ENCODE peak calls at places on chromosome 12, in seven cellular contexts. N is IMR-90, W is aorta, G is left lung, M is tibial artery, U is A549, X is hepatocyte. Z is an unnamed sample.

GRCh38 chr12:117836999-117837736 is 131.6 kb downstream of the KSR2 start:
- DNase-seq in N (peak; percentile 60), W (peak; percentile 92), G (peak; percentile 50), M (peak; percentile 71), U (peak; percentile 84), X (peak; percentile 86), Z (peak; percentile 86)

GRCh38 chr12:112836736-112837628 is 45.4 kb downstream of the RPH3A start:
- DNase-seq in N (no peak), W (no peak), G (no peak), M (no peak), U (no peak), X (no peak), Z (no peak)

GRCh38 chr12:30640392-30640791 is 55.3 kb downstream of the IPO8 start:
- DNase-seq in N (no peak), W (no peak), G (no peak), M (no peak), U (no peak), X (no peak), Z (no peak)

GRCh38 chr12:49983892-49984291 is 11.1 kb downstream of the AQP6 start:
- DNase-seq in N (peak; percentile 92), W (peak; percentile 27), G (no peak), M (no peak), U (no peak), X (peak; percentile 78), Z (peak; percentile 62)

GRCh38 chr12:55931317-55931779 is 386 bp downstream of the DGKA start:
- DNase-seq in N (no peak), W (no peak), G (no peak), M (peak; percentile 25), U (no peak), X (no peak), Z (no peak)

GRCh38 chr12:76866726-76867125 is 12.1 kb downstream of the CSRP2 start:
- DNase-seq in N (peak; percentile 77), W (no peak), G (no peak), M (no peak), U (no peak), X (peak; percentile 42), Z (no peak)

GRCh38 chr12:752673-753400 is 458 bp downstream of the WNK1 start:
- DNase-seq in N (peak; percentile 21), W (peak; percentile 89), G (peak; percentile 52), M (peak; percentile 59), U (peak; percentile 66), X (peak; percentile 87), Z (peak; percentile 59)

GRCh38 chr12:13839937-13840336 is 141.5 kb downstream of the GRIN2B start:
- DNase-seq in N (no peak), W (no peak), G (no peak), M (no peak), U (no peak), X (no peak), Z (no peak)

GRCh38 chr12:25276199-25276937 is 25.6 kb upstream of the KRAS start:
- DNase-seq in N (peak; percentile 98), W (no peak), G (no peak), M (no peak), U (peak; percentile 88), X (peak; percentile 85), Z (no peak)

GRCh38 chr12:122099280-122099749 is 20.8 kb downstream of the MLXIP start:
- DNase-seq in N (no peak), W (no peak), G (no peak), M (no peak), U (no peak), X (no peak), Z (no peak)

GRCh38 chr12:47679785-47680184 is 26.0 kb downstream of the RPAP3 start:
- DNase-seq in N (no peak), W (no peak), G (no peak), M (no peak), U (no peak), X (no peak), Z (no peak)

GRCh38 chr12:64780531-64781373 is 21.5 kb upstream of the GNS start:
- DNase-seq in N (no peak), W (peak; percentile 81), G (peak; percentile 67), M (no peak), U (peak; percentile 33), X (peak; percentile 61), Z (peak; percentile 52)

GRCh38 chr12:79366374-79366773 is 324.4 kb downstream of the PAWR start:
- DNase-seq in N (no peak), W (no peak), G (no peak), M (no peak), U (no peak), X (no peak), Z (peak; percentile 11)

GRCh38 chr12:64912501-64912900 is 88.1 kb downstream of the TBC1D30 start:
- DNase-seq in N (peak; percentile 40), W (peak; percentile 73), G (no peak), M (no peak), U (no peak), X (no peak), Z (no peak)

GRCh38 chr12:45536254-45536653 is 193.3 kb upstream of the ARID2 start:
- DNase-seq in N (no peak), W (no peak), G (no peak), M (no peak), U (no peak), X (no peak), Z (no peak)

GRCh38 chr12:110252716-110253115 is 28.3 kb upstream of the ATP2A2 start:
- DNase-seq in N (no peak), W (peak; percentile 74), G (no peak), M (no peak), U (no peak), X (no peak), Z (peak; percentile 92)

GRCh38 chr12:30794020-30794419 is 39.3 kb upstream of the CAPRIN2 start:
- DNase-seq in N (no peak), W (no peak), G (no peak), M (no peak), U (no peak), X (no peak), Z (peak; percentile 15)

GRCh38 chr12:90908465-90908864 is 46.5 kb downstream of the CCER1 start:
- DNase-seq in N (peak; percentile 83), W (no peak), G (no peak), M (no peak), U (peak; percentile 10), X (no peak), Z (no peak)

GRCh38 chr12:30811966-30812365 is 57.2 kb upstream of the CAPRIN2 start:
- DNase-seq in N (no peak), W (no peak), G (no peak), M (no peak), U (no peak), X (no peak), Z (no peak)

GRCh38 chr12:114917953-114918352 is 234.0 kb upstream of the TBX3 start:
- DNase-seq in N (no peak), W (no peak), G (no peak), M (no peak), U (no peak), X (no peak), Z (no peak)

GRCh38 chr12:119322324-119322723 is 12.2 kb upstream of the CCDC60 start:
- DNase-seq in N (no peak), W (no peak), G (no peak), M (no peak), U (no peak), X (peak; percentile 21), Z (no peak)

GRCh38 chr12:43338848-43339526 is 213.0 kb downstream of the ADAMTS20 start:
- DNase-seq in N (peak; percentile 76), W (no peak), G (no peak), M (no peak), U (peak; percentile 24), X (peak; percentile 62), Z (peak; percentile 77)

GRCh38 chr12:65821336-65821735 is 2.9 kb upstream of the HMGA2 start:
- DNase-seq in N (peak; percentile 36), W (no peak), G (no peak), M (no peak), U (no peak), X (no peak), Z (no peak)

GRCh38 chr12:106429043-106429552 is 71.5 kb downstream of the POLR3B start:
- DNase-seq in N (no peak), W (no peak), G (no peak), M (no peak), U (no peak), X (no peak), Z (no peak)

GRCh38 chr12:48857278-48857994 is 5.5 kb upstream of the DDX23 start:
- DNase-seq in N (no peak), W (no peak), G (no peak), M (no peak), U (no peak), X (no peak), Z (no peak)
- H3K4me3 ChIP-seq in N (no peak overlapping the region), W (no peak overlapping the region), G (no peak overlapping the region), M (no peak overlapping the region), U (no peak overlapping the region), X (no peak overlapping the region), Z (no peak overlapping the region)

GRCh38 chr12:34163443-34163842 is 141.1 kb downstream of the ALG10 start:
- DNase-seq in N (no peak), W (no peak), G (no peak), M (no peak), U (no peak), X (no peak), Z (no peak)
- H3K9me3 ChIP-seq in N (peaks cover 28% of the 10 kb centered on the region), W (no peaks in the 10 kb centered on the region), G (no peaks in the 10 kb centered on the region), M (no peaks in the 10 kb centered on the region), U (no peaks in the 10 kb centered on the region), X (no peaks in the 10 kb centered on the region), Z (no peaks in the 10 kb centered on the region)

GRCh38 chr12:32681272-32681671 is 2.2 kb downstream of the DNM1L start:
- DNase-seq in N (no peak), W (no peak), G (no peak), M (no peak), U (no peak), X (no peak), Z (no peak)
- H3K4me3 ChIP-seq in N (no peak overlapping the region), W (no peak overlapping the region), G (no peak overlapping the region), M (no peak overlapping the region), U (peak overlapping the region; percentile 82), X (no peak overlapping the region), Z (no peak overlapping the region)

GRCh38 chr12:131916306-131917138 is 12.6 kb upstream of the PUS1 start:
- DNase-seq in N (no peak), W (no peak), G (no peak), M (no peak), U (peak; percentile 55), X (no peak), Z (no peak)

GRCh38 chr12:131915774-131916173 is 13.3 kb upstream of the PUS1 start:
- DNase-seq in N (no peak), W (no peak), G (no peak), M (no peak), U (no peak), X (no peak), Z (no peak)

GRCh38 chr12:131918311-131919050 is 10.6 kb upstream of the PUS1 start:
- DNase-seq in N (no peak), W (no peak), G (no peak), M (no peak), U (no peak), X (no peak), Z (no peak)

GRCh38 chr12:131917711-131918306 is 11.3 kb upstream of the PUS1 start:
- DNase-seq in N (no peak), W (no peak), G (no peak), M (no peak), U (no peak), X (no peak), Z (no peak)

DNA sequence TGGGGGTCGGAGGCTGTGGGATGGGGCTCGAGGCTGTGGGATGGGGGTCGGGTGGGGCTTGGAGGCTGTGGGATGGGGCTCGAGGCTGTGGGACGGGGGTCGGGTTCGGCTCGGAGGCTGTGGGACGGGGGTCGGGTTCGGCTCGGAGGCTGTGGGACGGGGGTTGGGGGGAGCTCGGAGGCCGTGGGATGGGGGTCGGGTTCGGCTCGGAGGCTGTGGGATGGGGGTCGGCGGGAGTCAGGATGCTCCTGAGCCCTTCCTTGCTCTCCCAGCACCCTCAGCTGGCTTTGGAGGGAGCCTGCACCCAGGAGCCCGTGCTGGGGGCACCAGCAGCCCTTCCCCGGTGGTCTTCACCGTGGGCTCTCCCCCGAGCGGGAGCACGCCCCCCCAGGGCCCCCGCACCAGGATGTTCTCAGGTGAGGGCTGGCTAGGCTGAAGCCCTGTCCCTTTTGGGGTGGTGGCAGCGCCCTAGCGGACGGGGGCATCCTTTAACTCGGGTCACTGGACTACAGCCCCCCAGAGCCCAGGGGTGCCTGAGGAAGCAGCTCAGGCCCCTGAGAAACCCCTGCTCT is 11.9 kb upstream of the PUS1 start:
- DNase-seq in N (no peak), W (no peak), G (no peak), M (no peak), U (no peak), X (peak; percentile 60), Z (no peak)
- H3K9me3 ChIP-seq in N (no peaks in the 10 kb centered on the region), W (no peaks in the 10 kb centered on the region), G (no peaks in the 10 kb centered on the region), M (no peaks in the 10 kb centered on the region), U (no peaks in the 10 kb centered on the region), X (no peaks in the 10 kb centered on the region), Z (no peaks in the 10 kb centered on the region)